ENCODE peak calls at places on chromosome 20, in eight cellular contexts. X is Panc1; D is naive thymus-derived CD4-positive, alpha-beta T cell; H is psoas muscle; J is body of pancreas; K is RWPE2; M is pancreas; V is OCI-LY7. I is an unnamed sample.

GRCh38 chr20:58312836-58313235 is 3.3 kb downstream of the RAB22A start:
- DNase-seq in X (no peak), D (no peak), H (no peak), K (no peak), V (no peak), J (no peak), M (no peak), I (no peak)

GRCh38 chr20:60034231-60035110 is 76.2 kb downstream of the CDH26 start:
- DNase-seq in J (no peak), V (no peak), D (no peak), X (no peak), K (peak; percentile 66), M (no peak), H (peak; percentile 38), I (no peak)

GRCh38 chr20:37384683-37385174 is 38.8 kb downstream of the SRC start:
- DNase-seq in M (no peak), V (peak; percentile 74), X (no peak), K (peak; percentile 85), J (peak; percentile 58), H (peak; percentile 75), D (peak; percentile 72), I (peak; percentile 65)

GRCh38 chr20:8808180-8808535 is 260.7 kb upstream of the PLCB4 start:
- DNase-seq in X (no peak), K (no peak), D (no peak), H (no peak), M (peak; percentile 27), V (no peak), J (peak; percentile 42), I (no peak)

GRCh38 chr20:63101781-63102719 is 95.3 kb upstream of the BHLHE23 start:
- DNase-seq in K (peak; percentile 76), M (no peak), J (peak; percentile 19), D (peak; percentile 80), X (no peak), H (peak; percentile 33), V (no peak), I (peak; percentile 66)

GRCh38 chr20:63626424-63627128 is at the start of gene GMEB2:
- DNase-seq in M (peak; percentile 83), K (peak; percentile 90), J (peak; percentile 74), V (peak; percentile 87), D (no peak), X (no peak), H (peak; percentile 83), I (peak; percentile 83)

GRCh38 chr20:58064411-58065010 is 163.9 kb downstream of the ANKRD60 start:
- DNase-seq in K (peak; percentile 64), X (no peak), M (no peak), V (no peak), D (no peak), H (no peak), J (no peak), I (no peak)

GRCh38 chr20:49400410-49400809 is 82.1 kb downstream of the KCNB1 start:
- DNase-seq in D (no peak), M (no peak), K (peak; percentile 63), X (no peak), J (no peak), H (peak; percentile 64), V (no peak), I (no peak)

GRCh38 chr20:22720206-22720605 is 135.8 kb upstream of the FOXA2 start:
- DNase-seq in D (no peak), J (no peak), X (no peak), H (no peak), V (no peak), M (no peak), K (no peak), I (no peak)

GRCh38 chr20:61848851-61849250 is 216.8 kb downstream of the TAF4 start:
- DNase-seq in X (no peak), D (no peak), H (no peak), J (no peak), K (no peak), V (no peak), M (peak; percentile 1), I (no peak)

GRCh38 chr20:61849376-61849775 is 216.3 kb downstream of the TAF4 start:
- DNase-seq in H (no peak), J (no peak), X (no peak), D (no peak), K (no peak), M (peak; percentile 3), V (no peak), I (no peak)

GRCh38 chr20:61850457-61850856 is 215.2 kb downstream of the TAF4 start:
- DNase-seq in V (no peak), D (no peak), J (no peak), M (no peak), K (no peak), X (no peak), H (no peak), I (no peak)

GRCh38 chr20:61850926-61851900 is 214.5 kb downstream of the TAF4 start:
- DNase-seq in J (no peak), K (no peak), M (peak; percentile 9), H (peak; percentile 1), V (no peak), D (no peak), X (no peak), I (no peak)

GRCh38 chr20:61849822-61850221 is 215.9 kb downstream of the TAF4 start:
- DNase-seq in J (no peak), V (no peak), K (no peak), D (no peak), M (no peak), H (no peak), X (no peak), I (no peak)
- H3K4me1 ChIP-seq in J (no peaks in the 10 kb centered on the region), V (no peaks in the 10 kb centered on the region), K (no peaks in the 10 kb centered on the region), D (no peaks in the 10 kb centered on the region), M (no peaks in the 10 kb centered on the region), H (no peaks in the 10 kb centered on the region), X (no peaks in the 10 kb centered on the region), I (no peaks in the 10 kb centered on the region)

GRCh38 chr20:24996449-24997195 is 4.1 kb upstream of the APMAP start:
- DNase-seq in X (no peak), M (no peak), H (no peak), D (no peak), K (no peak), J (no peak), V (no peak), I (no peak)
- H3K4me1 ChIP-seq in X (peaks cover 35% of the 10 kb centered on the region), M (peaks cover 24% of the 10 kb centered on the region), H (peaks cover 31% of the 10 kb centered on the region), D (peaks cover 8% of the 10 kb centered on the region), K (peaks cover 14% of the 10 kb centered on the region), J (peaks cover 58% of the 10 kb centered on the region), V (peaks cover 16% of the 10 kb centered on the region), I (peaks cover 9% of the 10 kb centered on the region)

DNA sequence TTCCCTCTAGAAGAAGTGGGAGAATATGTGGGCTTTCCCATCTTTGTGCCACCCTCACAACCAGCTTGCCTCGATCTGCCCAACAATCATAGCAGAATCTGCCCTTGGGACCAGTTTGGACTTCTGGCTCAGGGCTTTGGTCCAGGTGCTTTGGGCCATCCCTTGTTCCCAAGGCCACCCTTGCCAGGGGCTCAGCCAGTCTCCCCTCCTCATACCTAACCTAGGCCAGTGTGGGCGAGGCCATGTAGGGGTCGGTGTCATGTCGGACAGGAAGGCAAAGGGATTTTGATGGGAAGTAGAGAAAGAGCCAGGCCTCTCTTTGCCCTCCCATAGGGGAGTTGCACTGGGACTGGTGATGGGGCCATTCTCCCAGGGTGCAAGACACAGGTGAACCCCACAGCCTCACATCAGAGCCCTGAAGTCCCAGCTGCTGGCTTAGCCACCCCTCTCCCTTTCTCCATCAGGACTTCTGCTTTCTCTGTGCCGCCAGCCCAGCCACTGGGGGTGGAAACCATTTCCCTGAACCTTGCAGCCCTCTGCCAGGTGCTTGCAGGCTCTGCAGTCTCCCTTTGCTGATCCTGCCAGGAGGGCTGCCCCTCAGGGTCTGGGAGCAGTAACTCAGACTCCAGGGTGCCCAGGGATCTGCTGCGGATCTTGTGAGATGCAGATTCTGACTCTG is 60.7 kb downstream of the SLC24A3 start:
- DNase-seq in V (no peak), H (no peak), M (no peak), X (no peak), K (no peak), D (no peak), J (no peak), I (no peak)
- H3K4me1 ChIP-seq in V (no peaks in the 10 kb centered on the region), H (peaks cover 14% of the 10 kb centered on the region), M (no peaks in the 10 kb centered on the region), X (no peaks in the 10 kb centered on the region), K (no peaks in the 10 kb centered on the region), D (no peaks in the 10 kb centered on the region), J (peaks cover 12% of the 10 kb centered on the region), I (peaks cover 56% of the 10 kb centered on the region)

GRCh38 chr20:46336735-46337134 is 28.4 kb upstream of the CDH22 start:
- DNase-seq in J (no peak), H (no peak), X (no peak), D (no peak), V (no peak), M (no peak), K (no peak), I (no peak)
- H3K4me1 ChIP-seq in J (peaks cover 3% of the 10 kb centered on the region), H (no peaks in the 10 kb centered on the region), X (no peaks in the 10 kb centered on the region), D (no peaks in the 10 kb centered on the region), V (no peaks in the 10 kb centered on the region), M (no peaks in the 10 kb centered on the region), K (no peaks in the 10 kb centered on the region), I (no peaks in the 10 kb centered on the region)

GRCh38 chr20:24991897-24992419 is 593 bp downstream of the APMAP start:
- DNase-seq in H (peak; percentile 32), K (no peak), M (no peak), J (no peak), V (peak; percentile 18), D (peak; percentile 11), X (no peak), I (peak; percentile 32)

GRCh38 chr20:24994186-24994465 is 1.6 kb upstream of the APMAP start:
- DNase-seq in J (no peak), D (no peak), M (no peak), H (no peak), X (no peak), V (no peak), K (no peak), I (no peak)

GRCh38 chr20:24990810-24991252 is 1.7 kb downstream of the APMAP start:
- DNase-seq in J (no peak), K (no peak), D (no peak), M (no peak), V (peak; percentile 5), H (no peak), X (no peak), I (no peak)

GRCh38 chr20:24993337-24994185 is 1.0 kb upstream of the APMAP start:
- DNase-seq in J (no peak), M (no peak), D (no peak), H (no peak), V (peak; percentile 40), X (no peak), K (no peak), I (peak; percentile 70)

GRCh38 chr20:24992420-24993205 is at the start of gene APMAP:
- DNase-seq in J (peak; percentile 97), V (peak; percentile 95), K (peak; percentile 91), D (peak; percentile 92), H (peak; percentile 98), M (peak; percentile 96), X (no peak), I (peak; percentile 96)
- H3K4me1 ChIP-seq in J (peaks cover 36% of the 10 kb centered on the region), V (peaks cover 28% of the 10 kb centered on the region), K (peaks cover 8% of the 10 kb centered on the region), D (peaks cover 27% of the 10 kb centered on the region), H (peaks cover 23% of the 10 kb centered on the region), M (peaks cover 8% of the 10 kb centered on the region), X (peaks cover 47% of the 10 kb centered on the region), I (peaks cover 18% of the 10 kb centered on the region)

DNA sequence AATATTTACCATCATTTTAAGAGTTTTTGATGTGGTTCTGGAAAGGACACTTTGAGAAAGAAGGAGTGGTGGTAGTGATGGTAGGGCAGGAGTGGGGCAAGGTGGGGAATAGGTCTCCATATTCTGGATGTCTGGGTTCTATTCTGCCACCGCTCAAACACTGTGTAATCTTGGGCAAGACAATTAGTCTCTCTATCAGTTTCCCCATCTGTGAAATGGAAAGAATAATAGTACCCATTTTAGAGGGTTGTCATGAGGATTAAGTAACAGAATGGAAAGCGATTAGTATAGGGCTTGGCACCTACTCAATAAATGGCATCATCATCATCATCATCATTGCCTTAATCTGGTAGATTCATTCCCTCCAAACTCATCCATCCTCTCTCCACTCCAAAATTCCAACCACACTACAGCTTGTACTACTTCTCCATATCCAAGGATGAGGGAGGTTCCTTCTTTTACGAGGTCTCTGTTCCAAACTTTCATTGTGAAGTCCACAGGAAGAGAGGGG is 982 bp upstream of the GGT7 start:
- DNase-seq in J (no peak), D (no peak), X (no peak), H (no peak), V (no peak), M (no peak), K (no peak), I (no peak)
- H3K4me1 ChIP-seq in J (peaks cover 51% of the 10 kb centered on the region), D (peaks cover 49% of the 10 kb centered on the region), X (peaks cover 12% of the 10 kb centered on the region), H (peaks cover 22% of the 10 kb centered on the region), V (peaks cover 43% of the 10 kb centered on the region), M (no peaks in the 10 kb centered on the region), K (peaks cover 29% of the 10 kb centered on the region), I (peaks cover 27% of the 10 kb centered on the region)